ENCODE peak calls at places on chromosomes 7 and 10, in five cellular contexts. A, V, Q, R and U are unnamed samples.

GRCh38 chr7:12403287-12404181 is at the start of gene VWDE:
- DNase-seq in A (no peak), V (peak), Q (peak), R (peak), U (peak)

GRCh38 chr7:138125598-138126111 is 49.4 kb downstream of the AKR1D1 start:
- DNase-seq in A (no peak), V (no peak), Q (no peak), R (no peak), U (no peak)

GRCh38 chr7:68411742-68412141 is 1186.5 kb upstream of the AUTS2 start:
- DNase-seq in A (no peak), V (no peak), Q (no peak), R (no peak), U (no peak)

GRCh38 chr10:73095479-73096021 is 1.1 kb downstream of the P4HA1 start:
- DNase-seq in A (no peak), V (peak), Q (no peak), R (no peak), U (peak)

GRCh38 chr10:59803714-59804113 is 50.5 kb upstream of the MRLN start:
- DNase-seq in A (no peak), V (no peak), Q (no peak), R (no peak), U (no peak)

GRCh38 chr7:117068511-117069155 is 115.3 kb downstream of the ST7 start:
- DNase-seq in A (no peak), V (peak), Q (no peak), R (no peak), U (no peak)

GRCh38 chr10:1069680-1070079 is 13.5 kb downstream of the WDR37 start:
- DNase-seq in A (no peak), V (no peak), Q (no peak), R (no peak), U (no peak)

GRCh38 chr7:25347360-25347759 is 119.1 kb upstream of the NPVF start:
- DNase-seq in A (no peak), V (no peak), Q (no peak), R (no peak), U (no peak)

GRCh38 chr10:33215154-33215553 is 119.3 kb downstream of the NRP1 start:
- DNase-seq in A (no peak), V (no peak), Q (no peak), R (no peak), U (no peak)

GRCh38 chr7:27115161-27116018 is 12.9 kb upstream of the HOXA2 start:
- DNase-seq in A (no peak), V (no peak), Q (no peak), R (no peak), U (peak)

GRCh38 chr10:88687853-88688467 is 18.1 kb upstream of the LIPK start:
- DNase-seq in A (no peak), V (no peak), Q (no peak), R (no peak), U (no peak)

GRCh38 chr7:80134536-80135305 is at the start of gene GNAI1:
- DNase-seq in A (no peak), V (peak), Q (peak), R (peak), U (peak)

GRCh38 chr7:123440202-123440601 is 94.2 kb downstream of the IQUB start:
- DNase-seq in A (no peak), V (no peak), Q (no peak), R (no peak), U (no peak)

GRCh38 chr7:45622058-45622457 is 47.9 kb downstream of the ADCY1 start:
- DNase-seq in A (no peak), V (no peak), Q (no peak), R (no peak), U (no peak)

GRCh38 chr10:50367732-50368131 is 116.4 kb upstream of the ASAH2 start:
- DNase-seq in A (no peak), V (no peak), Q (no peak), R (no peak), U (no peak)

GRCh38 chr10:90579602-90580242 is 278.1 kb downstream of the HTR7 start:
- DNase-seq in A (no peak), V (no peak), Q (no peak), R (no peak), U (no peak)

GRCh38 chr10:46223626-46224413 is 63.0 kb upstream of the ANTXRL start:
- DNase-seq in A (no peak), V (no peak), Q (no peak), R (peak), U (no peak)

GRCh38 chr7:44720301-44720700 is 28.3 kb upstream of the ZMIZ2 start:
- DNase-seq in A (no peak), V (no peak), Q (no peak), R (no peak), U (no peak)

DNA sequence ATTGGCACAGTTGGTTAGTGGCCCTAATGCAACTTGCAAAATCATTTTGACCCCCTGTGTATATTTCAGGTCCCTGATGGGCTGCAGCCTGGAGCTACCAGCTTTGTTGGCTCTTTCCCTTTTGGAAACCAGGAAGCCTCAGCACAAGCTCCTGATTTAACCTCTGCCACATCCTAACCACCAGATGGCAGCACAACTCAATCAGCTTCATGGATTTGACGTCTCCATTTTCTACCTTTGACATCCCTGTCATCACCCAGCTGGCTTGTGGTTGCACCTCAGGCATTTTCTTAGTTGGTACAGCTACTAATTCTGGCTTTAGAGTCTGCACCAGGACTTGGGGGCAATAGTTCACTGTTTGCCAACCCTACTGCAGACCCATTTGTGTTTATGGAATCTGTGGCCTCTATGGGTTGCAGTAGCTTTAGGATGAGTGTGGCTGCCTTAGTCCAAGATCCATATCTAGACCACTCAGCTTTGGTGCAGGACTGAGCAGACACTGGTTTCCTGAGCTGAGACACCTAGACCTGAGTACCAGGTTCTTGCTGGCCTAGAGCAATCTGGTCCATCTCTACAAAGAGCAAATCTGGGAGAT is 456.2 kb downstream of the REEP3 start:
- DNase-seq in A (no peak), V (peak), Q (no peak), R (no peak), U (peak)
- TF ChIP-seq CTCF in A (no peak), V (peak), Q (peak), R (peak), U (peak)

GRCh38 chr10:37434091-37434490 is 308.7 kb downstream of the ANKRD30A start:
- DNase-seq in A (no peak), V (no peak), Q (no peak), R (no peak), U (no peak)
- TF ChIP-seq CTCF in A (no peak), V (no peak), Q (no peak), R (no peak), U (no peak)

GRCh38 chr7:134996097-134996550 is 9.8 kb downstream of the AGBL3 start:
- DNase-seq in A (no peak), V (no peak), Q (no peak), R (no peak), U (no peak)

GRCh38 chr7:134999136-134999535 is 12.8 kb downstream of the AGBL3 start:
- DNase-seq in A (no peak), V (no peak), Q (no peak), R (no peak), U (no peak)

GRCh38 chr7:134993877-134994456 is 7.7 kb downstream of the AGBL3 start:
- DNase-seq in A (no peak), V (no peak), Q (no peak), R (no peak), U (no peak)

GRCh38 chr7:134995239-134996096 is 9.2 kb downstream of the AGBL3 start:
- DNase-seq in A (no peak), V (no peak), Q (no peak), R (no peak), U (no peak)

GRCh38 chr7:134997214-134997885 is 11.0 kb downstream of the AGBL3 start:
- DNase-seq in A (no peak), V (no peak), Q (no peak), R (no peak), U (no peak)
- TF ChIP-seq CTCF in A (no peak), V (no peak), Q (no peak), R (no peak), U (no peak)

DNA sequence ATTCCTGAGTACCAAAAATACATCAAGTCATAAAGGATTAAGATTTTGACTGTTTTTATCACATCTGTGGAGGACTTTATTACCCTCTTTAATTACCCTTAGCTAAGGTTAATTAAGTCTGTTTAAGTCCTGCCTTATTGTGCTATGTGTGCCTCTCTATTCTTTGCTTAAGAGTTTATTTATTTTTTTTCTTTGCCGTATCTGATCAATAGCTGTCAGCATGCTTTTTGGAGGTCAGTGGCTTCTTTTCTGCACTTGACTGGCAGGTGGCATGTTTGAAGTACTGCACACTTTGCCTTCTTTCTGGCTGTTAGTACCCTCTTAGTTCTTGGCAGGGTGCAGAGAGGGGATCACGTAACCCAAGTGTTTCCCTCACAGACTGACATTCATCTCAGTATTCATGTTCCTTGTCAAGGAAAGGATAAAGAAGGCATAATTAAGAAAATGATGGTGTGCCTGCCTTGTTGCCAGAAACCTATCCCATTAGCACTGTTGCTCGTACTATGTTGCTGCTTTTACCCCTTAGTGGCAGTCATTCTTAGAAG is 225.8 kb downstream of the EXOC4 start:
- DNase-seq in A (no peak), V (no peak), Q (no peak), R (no peak), U (no peak)
- TF ChIP-seq CTCF in A (no peak), V (no peak), Q (no peak), R (no peak), U (no peak)

GRCh38 chr7:41010418-41010817 is 692.5 kb downstream of the INHBA start:
- DNase-seq in A (no peak), V (no peak), Q (no peak), R (no peak), U (no peak)
- TF ChIP-seq CTCF in A (no peak), V (no peak), Q (no peak), R (no peak), U (no peak)

GRCh38 chr10:16545126-16545736 is 23.6 kb upstream of the C1QL3 start:
- DNase-seq in A (no peak), V (no peak), Q (no peak), R (no peak), U (no peak)
- TF ChIP-seq CTCF in A (peak), V (no peak), Q (peak), R (peak), U (peak)